ENCODE peak calls at places on chromosomes 5 and 9, in four cellular contexts. One of them, this sample, is unnamed.

GRCh38 chr9:137380171-137380570 is 42.8 kb downstream of the EXD3 start:
- DNase-seq in testis: no peak
- DNase-seq in CD4-positive, alpha-beta T cell: no peak
- DNase-seq in upper lobe of left lung: no peak
- DNase-seq in this sample: no peak

GRCh38 chr9:92189782-92190535 is 74.7 kb upstream of the SPTLC1 start:
- DNase-seq in CD4-positive, alpha-beta T cell: no peak
- DNase-seq in testis: no peak
- DNase-seq in upper lobe of left lung: no peak
- DNase-seq in this sample: no peak

GRCh38 chr9:124040935-124041816 is 29.6 kb downstream of the LHX2 start:
- DNase-seq in testis: peak; percentile 77
- DNase-seq in CD4-positive, alpha-beta T cell: peak; percentile 10
- DNase-seq in upper lobe of left lung: peak; percentile 60
- DNase-seq in this sample: peak; percentile 44

GRCh38 chr5:133273661-133274596 is 222.1 kb downstream of the HSPA4 start:
- DNase-seq in testis: no peak
- DNase-seq in upper lobe of left lung: no peak
- DNase-seq in CD4-positive, alpha-beta T cell: no peak
- DNase-seq in this sample: no peak

GRCh38 chr5:62077823-62078550 is 228.0 kb upstream of the KIF2A start:
- DNase-seq in testis: no peak
- DNase-seq in upper lobe of left lung: no peak
- DNase-seq in CD4-positive, alpha-beta T cell: no peak
- DNase-seq in this sample: no peak

GRCh38 chr5:174601937-174602336 is 122.4 kb upstream of the MSX2 start:
- DNase-seq in testis: no peak
- DNase-seq in CD4-positive, alpha-beta T cell: no peak
- DNase-seq in upper lobe of left lung: no peak
- DNase-seq in this sample: no peak

GRCh38 chr5:179668404-179668803 is 12.4 kb downstream of the CBY3 start:
- DNase-seq in CD4-positive, alpha-beta T cell: peak; percentile 7
- DNase-seq in testis: peak; percentile 54
- DNase-seq in upper lobe of left lung: peak; percentile 56
- DNase-seq in this sample: no peak

GRCh38 chr9:22773501-22774220 is 327.0 kb downstream of the DMRTA1 start:
- DNase-seq in upper lobe of left lung: no peak
- DNase-seq in testis: no peak
- DNase-seq in CD4-positive, alpha-beta T cell: no peak
- DNase-seq in this sample: no peak

GRCh38 chr5:169744336-169744735 is 107.3 kb downstream of the DOCK2 start:
- DNase-seq in testis: peak; percentile 57
- DNase-seq in CD4-positive, alpha-beta T cell: no peak
- DNase-seq in upper lobe of left lung: no peak
- DNase-seq in this sample: no peak

GRCh38 chr5:77649776-77650175 is 11.3 kb upstream of the OTP start:
- DNase-seq in upper lobe of left lung: no peak
- DNase-seq in CD4-positive, alpha-beta T cell: no peak
- DNase-seq in testis: no peak
- DNase-seq in this sample: no peak

GRCh38 chr9:94783121-94783664 is 56.7 kb downstream of the AOPEP start:
- DNase-seq in testis: peak; percentile 87
- DNase-seq in upper lobe of left lung: peak; percentile 91
- DNase-seq in CD4-positive, alpha-beta T cell: peak; percentile 15
- DNase-seq in this sample: peak; percentile 44

GRCh38 chr9:125238915-125239446 is 2.2 kb downstream of the HSPA5 start:
- DNase-seq in testis: no peak
- DNase-seq in CD4-positive, alpha-beta T cell: no peak
- DNase-seq in upper lobe of left lung: no peak
- DNase-seq in this sample: no peak

GRCh38 chr9:69671904-69672827 is at the start of gene APBA1:
- DNase-seq in testis: peak; percentile 80
- DNase-seq in CD4-positive, alpha-beta T cell: peak; percentile 26
- DNase-seq in upper lobe of left lung: peak; percentile 48
- DNase-seq in this sample: no peak
- TF ChIP-seq CTCF in testis: no peak
- TF ChIP-seq CTCF in CD4-positive, alpha-beta T cell: no peak
- TF ChIP-seq CTCF in upper lobe of left lung: no peak
- TF ChIP-seq CTCF in this sample: no peak

DNA sequence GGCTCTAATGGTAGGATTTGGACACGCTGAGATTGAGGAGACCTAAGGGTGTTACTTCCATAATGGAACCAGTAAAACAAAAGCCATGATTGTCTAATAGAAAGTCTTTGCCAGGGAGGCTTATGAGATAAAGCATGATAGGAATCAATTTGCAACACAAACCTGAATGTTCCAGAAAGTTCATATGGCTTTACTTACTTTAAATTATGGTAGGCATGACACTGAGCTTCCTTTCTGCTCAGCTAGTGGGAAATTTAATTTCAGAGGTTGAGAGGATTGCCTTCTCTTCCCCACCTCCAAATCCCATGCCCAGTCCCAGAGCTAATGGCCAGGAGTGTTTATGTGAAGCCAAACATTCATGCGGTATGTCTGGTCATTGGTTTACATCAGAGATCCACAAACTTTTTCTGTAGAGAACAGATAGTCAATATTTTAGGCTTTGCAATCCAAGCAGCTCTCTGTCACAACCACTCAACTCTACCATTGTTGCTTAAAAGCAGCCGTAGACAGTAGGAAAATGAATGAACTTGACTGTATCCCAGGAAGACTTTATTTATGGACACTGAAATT is 114.5 kb downstream of the UGCG start:
- DNase-seq in CD4-positive, alpha-beta T cell: no peak
- DNase-seq in upper lobe of left lung: no peak
- DNase-seq in testis: no peak
- DNase-seq in this sample: no peak
- TF ChIP-seq CTCF in CD4-positive, alpha-beta T cell: no peak
- TF ChIP-seq CTCF in upper lobe of left lung: no peak
- TF ChIP-seq CTCF in testis: no peak
- TF ChIP-seq CTCF in this sample: no peak

DNA sequence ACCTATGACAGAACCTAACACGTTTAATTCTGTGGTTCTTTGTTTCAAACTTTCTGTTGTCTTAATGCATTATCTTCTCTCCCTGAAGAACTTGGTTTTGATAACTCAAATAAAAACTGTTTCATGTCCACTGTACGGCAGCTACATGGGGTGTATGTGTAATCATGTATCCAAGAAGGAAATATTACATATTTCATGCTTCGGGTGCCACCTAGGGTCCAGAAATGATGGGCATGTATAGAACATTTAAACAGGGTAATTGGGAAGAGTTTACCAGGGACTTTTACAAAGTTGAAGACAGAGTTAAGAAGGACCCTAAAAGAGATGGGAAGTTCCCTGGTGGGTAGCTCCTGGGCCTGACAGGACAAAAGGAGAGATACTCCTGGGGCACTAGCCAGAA is 291.3 kb downstream of the FBXL7 start:
- DNase-seq in testis: no peak
- DNase-seq in CD4-positive, alpha-beta T cell: no peak
- DNase-seq in upper lobe of left lung: no peak
- DNase-seq in this sample: no peak
- TF ChIP-seq CTCF in testis: no peak
- TF ChIP-seq CTCF in CD4-positive, alpha-beta T cell: no peak
- TF ChIP-seq CTCF in upper lobe of left lung: peak; percentile 14
- TF ChIP-seq CTCF in this sample: no peak

GRCh38 chr5:123936548-123936947 is 424.6 kb downstream of the CSNK1G3 start:
- DNase-seq in testis: no peak
- DNase-seq in upper lobe of left lung: no peak
- DNase-seq in CD4-positive, alpha-beta T cell: no peak
- DNase-seq in this sample: no peak

GRCh38 chr5:123943136-123943535 is 431.2 kb downstream of the CSNK1G3 start:
- DNase-seq in CD4-positive, alpha-beta T cell: no peak
- DNase-seq in upper lobe of left lung: no peak
- DNase-seq in testis: no peak
- DNase-seq in this sample: no peak

GRCh38 chr5:123937230-123937629 is 425.3 kb downstream of the CSNK1G3 start:
- DNase-seq in upper lobe of left lung: no peak
- DNase-seq in CD4-positive, alpha-beta T cell: no peak
- DNase-seq in testis: peak; percentile 32
- DNase-seq in this sample: no peak
- TF ChIP-seq CTCF in upper lobe of left lung: peak; percentile 46
- TF ChIP-seq CTCF in CD4-positive, alpha-beta T cell: no peak
- TF ChIP-seq CTCF in testis: peak; percentile 26
- TF ChIP-seq CTCF in this sample: no peak